ENCODE peak calls at places on chromosomes 12 and 14, in nine cellular contexts. J, Z, I, C, D, N, W, T and A are unnamed samples. For H3K4me1, the result is how much of the 10 kb centered on the place peaks cover.

GRCh38 chr14:72463291-72463866 is 430.5 kb downstream of the DPF3 start:
- DNase-seq in I (peak), Z (no peak), W (no peak), J (no peak), N (no peak), D (no peak), T (no peak), C (peak), A (no peak)

GRCh38 chr12:6603095-6603567 is 4.0 kb downstream of the CHD4 start:
- DNase-seq in T (peak), D (peak), Z (no peak), W (peak), C (no peak), J (peak), I (no peak), N (peak), A (no peak)

GRCh38 chr12:109829667-109830066 is 3.5 kb downstream of the TRPV4 start:
- DNase-seq in T (no peak), Z (no peak), W (no peak), J (no peak), N (no peak), C (no peak), D (no peak), I (no peak), A (no peak)

GRCh38 chr14:92880851-92881250 is 42.1 kb upstream of the CHGA start:
- DNase-seq in Z (no peak), N (no peak), C (peak), I (peak), W (peak), D (peak), T (peak), J (peak), A (peak)

GRCh38 chr12:101909646-101910045 is 32.3 kb downstream of the DRAM1 start:
- DNase-seq in J (no peak), N (no peak), D (no peak), T (no peak), I (no peak), Z (no peak), W (no peak), C (no peak), A (no peak)

GRCh38 chr14:60355768-60356167 is 106.7 kb downstream of the PPM1A start:
- DNase-seq in Z (no peak), C (no peak), J (no peak), T (no peak), D (no peak), N (no peak), I (no peak), W (no peak), A (no peak)

GRCh38 chr12:57370696-57371095 is 60.1 kb downstream of the R3HDM2 start:
- DNase-seq in D (no peak), W (no peak), C (no peak), I (no peak), T (no peak), N (no peak), J (no peak), Z (no peak), A (no peak)

GRCh38 chr12:54935235-54935951 is 49.2 kb downstream of the TESPA1 start:
- DNase-seq in I (peak), N (no peak), W (no peak), J (peak), Z (no peak), C (peak), T (no peak), D (no peak), A (no peak)

GRCh38 chr12:68259318-68259940 is 6.0 kb upstream of the IL22 start:
- DNase-seq in I (no peak), W (no peak), N (no peak), Z (no peak), D (no peak), T (no peak), J (no peak), C (no peak), A (no peak)

GRCh38 chr12:24352363-24352762 is 402.9 kb upstream of the SOX5 start:
- DNase-seq in N (no peak), J (no peak), Z (no peak), W (no peak), D (no peak), C (no peak), I (no peak), T (no peak), A (no peak)

GRCh38 chr14:74281069-74281468 is 21.7 kb downstream of the ABCD4 start:
- DNase-seq in C (no peak), T (no peak), Z (no peak), D (no peak), W (no peak), I (no peak), J (no peak), N (no peak), A (no peak)

GRCh38 chr12:51941669-51942455 is 9.6 kb upstream of the ACVR1B start:
- DNase-seq in D (no peak), J (no peak), N (no peak), T (no peak), Z (no peak), I (no peak), C (no peak), W (no peak), A (no peak)

GRCh38 chr12:56086096-56086495 is 6.1 kb downstream of the ERBB3 start:
- DNase-seq in C (no peak), T (no peak), N (no peak), J (no peak), Z (no peak), I (peak), D (no peak), W (peak), A (no peak)

GRCh38 chr12:23757541-23757962 is 191.9 kb downstream of the SOX5 start:
- DNase-seq in W (no peak), N (no peak), I (no peak), C (no peak), D (peak), T (no peak), Z (no peak), J (peak), A (no peak)

GRCh38 chr12:20487519-20487918 is 119.2 kb downstream of the PDE3A start:
- DNase-seq in W (no peak), N (no peak), Z (no peak), D (no peak), I (no peak), C (no peak), J (no peak), T (no peak), A (no peak)

GRCh38 chr14:35365130-35366047 is 39.2 kb downstream of the NFKBIA start:
- DNase-seq in C (peak), N (peak), I (peak), D (no peak), J (no peak), W (peak), Z (peak), T (peak), A (peak)

GRCh38 chr14:89371600-89371999 is 45.4 kb downstream of the FOXN3 start:
- DNase-seq in W (no peak), C (no peak), I (no peak), D (no peak), J (no peak), N (no peak), T (no peak), Z (no peak), A (no peak)

GRCh38 chr12:95637471-95638155 is 86.3 kb upstream of the USP44 start:
- DNase-seq in T (no peak), C (no peak), N (no peak), I (no peak), D (no peak), Z (no peak), J (no peak), W (no peak), A (no peak)

DNA sequence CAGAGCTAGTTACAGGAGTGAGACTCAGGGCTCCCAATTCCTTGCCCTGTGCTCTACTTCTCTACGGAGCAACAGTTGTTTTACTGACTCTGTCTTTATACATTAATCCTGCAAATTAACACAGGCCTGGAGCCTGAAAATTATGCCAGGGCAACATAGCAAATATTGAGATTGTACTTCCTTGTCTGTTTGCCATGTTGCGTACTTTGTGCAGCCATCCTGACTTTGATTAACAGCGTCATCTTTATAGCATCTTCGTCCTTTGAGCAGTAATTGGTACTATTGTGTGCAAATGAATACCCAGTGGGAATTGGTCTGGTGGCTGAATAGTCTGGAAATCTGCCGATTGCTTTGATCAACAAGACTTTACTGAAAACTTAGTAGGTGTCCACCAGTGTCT is 15.1 kb upstream of the AKAP6 start:
- DNase-seq in I (no peak), D (no peak), W (no peak), N (no peak), Z (no peak), C (no peak), J (no peak), T (no peak), A (no peak)
- H3K27ac ChIP-seq in I (no peak), D (no peak), W (no peak), N (no peak), Z (no peak), C (no peak), J (no peak), T (no peak), A (no peak)

DNA sequence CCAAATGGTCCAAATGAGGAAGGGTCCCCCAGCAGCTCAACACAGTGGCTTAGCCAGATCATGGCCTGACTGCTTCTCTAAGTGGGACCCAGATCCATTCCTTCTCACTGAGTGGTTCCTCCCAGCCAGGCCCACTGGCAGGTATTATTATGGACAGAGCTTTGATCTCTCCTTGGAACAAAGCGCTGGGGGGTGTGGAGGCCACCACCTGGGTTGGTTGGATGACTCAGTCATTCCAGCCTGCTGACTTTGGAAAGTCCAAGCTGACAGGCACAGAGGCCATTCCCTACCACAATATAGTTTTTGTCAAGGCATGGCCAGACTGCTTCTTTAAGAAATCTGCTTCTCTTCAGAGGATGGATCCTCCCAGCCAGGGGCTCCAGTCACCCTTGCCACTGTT is 341.1 kb downstream of the BTG1 start:
- DNase-seq in Z (no peak), T (no peak), J (no peak), C (peak), N (no peak), I (peak), D (no peak), W (no peak), A (no peak)
- TF ChIP-seq CTCF in Z (no peak), T (no peak), J (no peak), C (no peak), N (no peak), I (no peak), D (no peak), W (no peak), A (no peak)

GRCh38 chr14:99586761-99587462 is 17.1 kb downstream of the CCDC85C start:
- DNase-seq in Z (no peak), D (no peak), N (no peak), W (no peak), T (no peak), C (no peak), J (no peak), I (no peak), A (no peak)

GRCh38 chr14:99586054-99586760 is 17.8 kb downstream of the CCDC85C start:
- DNase-seq in N (no peak), Z (no peak), J (no peak), W (no peak), T (no peak), D (no peak), I (no peak), C (no peak), A (no peak)

GRCh38 chr14:99581960-99582359 is 22.0 kb downstream of the CCDC85C start:
- DNase-seq in I (no peak), C (no peak), N (no peak), Z (no peak), J (no peak), T (no peak), W (no peak), D (no peak), A (no peak)

GRCh38 chr14:99587463-99588278 is 16.3 kb downstream of the CCDC85C start:
- DNase-seq in N (no peak), W (no peak), C (no peak), I (no peak), J (no peak), D (no peak), Z (no peak), T (no peak), A (no peak)

DNA sequence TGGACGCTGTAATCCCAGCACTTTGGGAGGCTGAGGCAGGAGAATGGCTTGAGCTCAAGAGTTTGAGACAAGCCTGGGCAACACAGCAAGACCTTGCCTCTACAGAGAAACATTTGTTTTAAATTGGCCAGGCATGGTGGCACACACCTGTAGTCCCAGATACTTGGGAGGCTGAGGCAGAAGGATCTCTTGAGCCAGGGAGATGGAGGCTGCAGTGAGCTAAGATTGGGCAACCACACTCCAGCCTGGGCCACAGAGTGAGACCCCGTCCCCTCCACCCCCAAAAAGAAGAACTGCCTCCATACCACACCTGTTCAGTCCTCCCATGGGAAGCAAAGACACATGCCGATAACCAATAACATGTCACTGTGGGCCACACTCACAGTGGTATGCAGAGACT is 19.2 kb downstream of the CCDC85C start:
- DNase-seq in D (no peak), W (no peak), Z (no peak), J (no peak), N (no peak), T (no peak), C (no peak), I (no peak), A (no peak)
- H3K4me1 ChIP-seq in D (under half), W (under half), Z (under half), J (under half), N (under half), T (under half), C (under half), I (under half), A (under half)

GRCh38 chr14:77457115-77457521 is 283 bp downstream of the VIPAS39 start:
- DNase-seq in N (no peak), Z (no peak), W (no peak), J (no peak), D (peak), C (no peak), T (no peak), I (no peak), A (no peak)
- H3K27ac ChIP-seq in N (peak), Z (peak), W (no peak), J (peak), D (peak), C (peak), T (peak), I (peak), A (peak)

DNA sequence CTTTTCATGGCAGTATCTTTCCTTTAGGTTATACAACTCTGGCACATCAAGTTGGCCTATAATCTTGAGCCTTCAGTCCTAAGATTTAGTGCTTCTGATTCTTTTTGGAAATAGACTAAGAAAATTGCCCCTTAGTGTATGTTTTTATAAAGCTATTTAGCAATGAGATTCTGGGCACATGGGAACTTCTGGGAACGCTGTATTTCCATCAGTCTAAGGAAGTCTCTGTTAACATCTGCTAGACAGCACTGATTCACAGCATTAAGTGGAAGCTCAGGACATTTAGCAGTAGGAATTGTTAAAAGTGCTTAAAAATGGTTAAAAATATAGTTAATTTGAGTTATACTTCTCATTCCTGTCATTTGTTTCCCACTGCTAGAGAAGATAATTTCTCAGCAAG is 579.1 kb downstream of the SLC16A7 start:
- DNase-seq in C (no peak), T (no peak), J (no peak), D (no peak), Z (no peak), W (no peak), I (no peak), N (no peak), A (no peak)
- TF ChIP-seq CTCF in C (no peak), T (no peak), J (no peak), D (no peak), Z (no peak), W (no peak), I (no peak), N (no peak), A (no peak)

GRCh38 chr14:68307769-68308168 is 485.1 kb downstream of the ZFP36L1 start:
- DNase-seq in W (no peak), D (no peak), T (no peak), J (no peak), N (no peak), C (no peak), Z (no peak), I (peak), A (no peak)

GRCh38 chr14:68308695-68309094 is 484.2 kb downstream of the ZFP36L1 start:
- DNase-seq in I (no peak), Z (no peak), C (no peak), N (no peak), J (no peak), D (no peak), W (no peak), T (no peak), A (no peak)

GRCh38 chr14:68305738-68306137 is 486.2 kb downstream of the RAD51B start:
- DNase-seq in T (no peak), W (no peak), N (no peak), I (no peak), J (no peak), C (no peak), Z (no peak), D (no peak), A (no peak)

GRCh38 chr14:68306934-68307758 is 485.7 kb downstream of the ZFP36L1 start:
- DNase-seq in D (no peak), T (no peak), I (peak), Z (no peak), J (no peak), C (peak), N (no peak), W (peak), A (no peak)

GRCh38 chr14:68306265-68306933 is 486.5 kb downstream of the ZFP36L1 start:
- DNase-seq in I (no peak), J (no peak), Z (no peak), D (no peak), W (no peak), N (no peak), T (no peak), C (no peak), A (no peak)
- H3K4me1 ChIP-seq in I (under half), J (under half), Z (under half), D (under half), W (under half), N (under half), T (under half), C (under half), A (under half)

GRCh38 chr12:26726956-26727355 is 106.0 kb downstream of the ITPR2 start:
- DNase-seq in T (no peak), Z (no peak), D (no peak), J (no peak), C (no peak), W (no peak), I (no peak), N (no peak), A (no peak)

GRCh38 chr12:26721800-26722199 is 111.2 kb downstream of the ITPR2 start:
- DNase-seq in D (no peak), T (no peak), I (no peak), C (no peak), J (peak), W (no peak), Z (no peak), N (no peak), A (no peak)

GRCh38 chr12:26724309-26724702 is 108.7 kb downstream of the ITPR2 start:
- DNase-seq in N (no peak), C (no peak), T (no peak), Z (no peak), W (no peak), I (no peak), J (no peak), D (no peak), A (no peak)

GRCh38 chr12:26725517-26725916 is 107.5 kb downstream of the ITPR2 start:
- DNase-seq in I (no peak), W (no peak), J (no peak), D (no peak), Z (no peak), C (no peak), T (no peak), N (no peak), A (no peak)

GRCh38 chr12:26723379-26724308 is 109.3 kb downstream of the ITPR2 start:
- DNase-seq in D (no peak), Z (peak), N (no peak), C (no peak), J (no peak), I (no peak), W (no peak), T (no peak), A (no peak)
- H3K27ac ChIP-seq in D (no peak), Z (peak), N (no peak), C (no peak), J (no peak), I (peak), W (peak), T (no peak), A (no peak)